ENCODE peak calls at places on chromosomes 6 and 20, in six cellular contexts. F is lung, E is right lobe of liver, K is OCI-LY7, B is A549, Q is spleen. J is an unnamed sample. For H3K9me3, the result is how much of the 10 kb centered on the place peaks cover.

GRCh38 chr20:35014537-35014936 is 58.9 kb downstream of the MYH7B start:
- DNase-seq in K (no peak), Q (no peak), B (no peak), F (no peak), E (no peak), J (no peak)

GRCh38 chr20:7722564-7722963 is 217.7 kb downstream of the HAO1 start:
- DNase-seq in K (no peak), Q (no peak), B (no peak), E (no peak), F (no peak), J (no peak)

GRCh38 chr6:9126845-9127560 is 691.7 kb upstream of the SLC35B3 start:
- DNase-seq in F (no peak), B (peak), K (no peak), E (no peak), Q (no peak), J (no peak)

GRCh38 chr20:15616626-15617025 is 956.6 kb downstream of the KIF16B start:
- DNase-seq in E (no peak), F (no peak), K (no peak), Q (no peak), B (no peak), J (no peak)

GRCh38 chr6:53466257-53466656 is 78.6 kb downstream of the GCLC start:
- DNase-seq in Q (no peak), F (no peak), K (no peak), B (no peak), E (no peak), J (no peak)

GRCh38 chr20:60349418-60349817 is 391.2 kb downstream of the CDH26 start:
- DNase-seq in F (no peak), B (no peak), E (no peak), K (no peak), Q (no peak), J (no peak)

GRCh38 chr6:14371530-14371929 is 254.0 kb downstream of the CD83 start:
- DNase-seq in F (no peak), B (no peak), Q (no peak), E (no peak), K (no peak), J (no peak)

GRCh38 chr6:118551673-118552063 is 3.6 kb downstream of the PLN start:
- DNase-seq in B (no peak), E (no peak), F (no peak), Q (no peak), K (no peak), J (no peak)

GRCh38 chr20:64044484-64045247 is 4.8 kb downstream of the SOX18 start:
- DNase-seq in Q (peak), K (no peak), E (no peak), F (no peak), B (peak), J (no peak)

GRCh38 chr6:161422710-161423109 is 148.8 kb upstream of the AGPAT4 start:
- DNase-seq in Q (no peak), K (no peak), E (no peak), B (peak), F (no peak), J (no peak)

GRCh38 chr6:3518356-3518841 is 61.5 kb upstream of the SLC22A23 start:
- DNase-seq in F (no peak), E (no peak), Q (no peak), B (peak), K (no peak), J (peak)

GRCh38 chr20:52379723-52380336 is 188.3 kb upstream of the ZFP64 start:
- DNase-seq in B (peak), F (no peak), Q (peak), E (no peak), K (peak), J (peak)

GRCh38 chr6:12232339-12232738 is 57.8 kb upstream of the EDN1 start:
- DNase-seq in B (no peak), F (no peak), K (no peak), E (no peak), Q (no peak), J (no peak)

GRCh38 chr6:4371207-4371921 is 236.0 kb upstream of the ECI2 start:
- DNase-seq in Q (no peak), K (no peak), E (no peak), F (no peak), B (no peak), J (no peak)

GRCh38 chr20:57395111-57395959 is 4.1 kb downstream of the RBM38 start:
- DNase-seq in B (no peak), F (no peak), Q (peak), E (no peak), K (no peak), J (no peak)

GRCh38 chr20:23880426-23880825 is 878 bp upstream of the CST5 start:
- DNase-seq in K (no peak), B (no peak), E (no peak), F (no peak), Q (no peak), J (no peak)

GRCh38 chr6:118370722-118371121 is 177.4 kb upstream of the PLN start:
- DNase-seq in B (no peak), F (no peak), K (no peak), Q (no peak), E (no peak), J (no peak)

GRCh38 chr6:87154641-87155271 is 609 bp upstream of the ZNF292 start:
- DNase-seq in K (peak), B (peak), F (no peak), E (no peak), Q (no peak), J (no peak)

GRCh38 chr6:140546640-140547039 is 1172.2 kb upstream of the CITED2 start:
- DNase-seq in K (no peak), Q (no peak), E (no peak), B (no peak), F (no peak), J (no peak)

GRCh38 chr20:33158637-33159385 is 9.1 kb upstream of the BPIFA2 start:
- DNase-seq in E (no peak), F (no peak), B (no peak), Q (no peak), K (no peak), J (no peak)

GRCh38 chr20:35954907-35955251 is 577 bp upstream of the SCAND1 start:
- DNase-seq in E (no peak), K (peak), Q (no peak), B (no peak), F (no peak), J (no peak)

GRCh38 chr6:39084506-39084905 is 30.5 kb downstream of the SAYSD1 start:
- DNase-seq in F (no peak), K (no peak), E (no peak), B (no peak), Q (no peak), J (no peak)

GRCh38 chr6:26464014-26464413 is 6.3 kb downstream of the BTN2A1 start:
- DNase-seq in B (no peak), E (no peak), F (no peak), K (no peak), Q (no peak), J (no peak)

GRCh38 chr6:7467007-7467897 is 74.2 kb upstream of the DSP start:
- DNase-seq in B (peak), Q (no peak), K (no peak), F (no peak), E (no peak), J (peak)

GRCh38 chr6:43833223-43833995 is 63.4 kb downstream of the VEGFA start:
- DNase-seq in E (peak), B (no peak), Q (no peak), K (no peak), F (no peak), J (no peak)

GRCh38 chr6:29925341-29926080 is 16.8 kb upstream of the HLA-A start:
- DNase-seq in Q (no peak), B (no peak), F (no peak), E (no peak), K (no peak), J (no peak)

GRCh38 chr6:95087394-95088097 is 489.8 kb upstream of the MANEA start:
- DNase-seq in K (no peak), E (peak), F (no peak), B (no peak), Q (no peak), J (no peak)

GRCh38 chr6:5998741-5999687 is 7.7 kb downstream of the NRN1 start:
- DNase-seq in K (no peak), E (peak), Q (peak), B (no peak), F (no peak), J (peak)

GRCh38 chr6:11126876-11127275 is 15.4 kb upstream of the ERVFRD-1 start:
- DNase-seq in Q (no peak), K (no peak), B (no peak), F (no peak), E (no peak), J (no peak)

GRCh38 chr20:24622856-24623255 is 153.4 kb downstream of the SYNDIG1 start:
- DNase-seq in K (no peak), B (no peak), F (no peak), Q (no peak), E (no peak), J (no peak)

GRCh38 chr6:907928-908327 is 215.0 kb upstream of the EXOC2 start:
- DNase-seq in Q (no peak), K (no peak), B (no peak), E (no peak), F (no peak), J (no peak)

GRCh38 chr20:29318871-29319461 is 1938.5 kb upstream of the DEFB115 start:
- DNase-seq in B (no peak), F (no peak), Q (no peak), E (no peak), K (no peak), J (no peak)
- H3K9me3 ChIP-seq in B (under half), F (under half), Q (under half), E (under half), K (under half), J (under half)

GRCh38 chr20:62011403-62011791 is 54.3 kb downstream of the TAF4 start:
- DNase-seq in E (no peak), Q (no peak), K (no peak), B (no peak), F (no peak), J (peak)
- H3K4me3 ChIP-seq in E (no peak), Q (no peak), K (no peak), B (no peak), F (no peak), J (no peak)

DNA sequence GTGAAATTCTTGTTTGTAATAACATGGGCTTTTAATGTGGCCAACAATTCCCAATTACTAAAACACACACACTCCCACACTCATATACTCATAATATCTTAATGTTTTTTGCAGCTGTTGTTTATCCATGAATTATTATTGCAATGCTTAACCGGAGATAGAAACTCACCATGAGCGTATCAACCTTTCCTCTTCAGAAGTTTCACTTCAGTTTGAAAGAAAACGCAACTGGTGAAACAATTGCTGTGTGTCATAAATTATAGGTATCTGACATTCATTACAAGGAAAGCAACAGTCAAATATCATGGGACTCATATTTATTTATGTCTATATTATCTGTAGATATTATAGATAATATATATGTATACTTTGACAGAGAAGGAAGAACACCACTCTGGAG is 104.1 kb downstream of the HDGFL1 start:
- DNase-seq in F (no peak), K (no peak), B (no peak), Q (no peak), E (no peak), J (no peak)
- H3K9me3 ChIP-seq in F (under half), K (under half), B (under half), Q (under half), E (under half), J (under half)

GRCh38 chr6:42710316-42710715 is 12.1 kb downstream of the PRPH2 start:
- DNase-seq in K (no peak), B (no peak), E (no peak), F (no peak), Q (no peak), J (no peak)
- H3K4me3 ChIP-seq in K (no peak), B (no peak), E (no peak), F (no peak), Q (no peak), J (no peak)

DNA sequence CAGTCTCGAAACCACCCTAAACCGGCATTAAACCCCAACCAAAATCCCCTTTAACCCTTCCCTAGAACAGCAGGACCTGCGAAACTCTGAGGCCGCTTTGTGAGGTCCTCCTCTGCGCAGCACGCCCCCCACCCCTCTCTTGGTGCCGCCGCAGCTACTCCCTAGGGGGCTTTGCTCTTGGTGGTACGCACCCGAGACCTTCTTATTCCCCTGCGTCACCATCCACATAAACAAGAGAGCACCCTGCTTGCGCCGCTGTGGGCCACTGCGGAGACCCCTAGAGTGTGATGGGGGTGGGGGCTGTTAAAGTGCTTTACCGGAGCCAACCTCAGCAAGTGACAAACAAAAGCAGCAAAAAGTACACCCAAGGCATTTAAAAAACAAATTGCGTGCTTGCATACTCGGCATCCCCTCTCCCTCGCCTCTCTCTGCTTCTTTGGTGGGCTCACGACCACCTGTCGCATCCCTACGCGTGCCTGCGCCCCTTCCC is 502 bp upstream of the GNAS start:
- DNase-seq in B (no peak), F (no peak), Q (no peak), E (no peak), K (no peak), J (no peak)
- H3K9me3 ChIP-seq in B (under half), F (under half), Q (under half), E (under half), K (under half), J (under half)

GRCh38 chr20:21251278-21251677 is 51.9 kb upstream of the XRN2 start:
- DNase-seq in K (no peak), E (no peak), F (no peak), Q (no peak), B (no peak), J (no peak)

GRCh38 chr20:21258411-21258810 is 44.7 kb upstream of the XRN2 start:
- DNase-seq in K (no peak), E (no peak), Q (no peak), B (no peak), F (no peak), J (no peak)

GRCh38 chr20:21262812-21263211 is 40.3 kb upstream of the XRN2 start:
- DNase-seq in F (no peak), K (no peak), Q (no peak), B (no peak), E (no peak), J (no peak)

GRCh38 chr20:21259346-21259745 is 43.8 kb upstream of the XRN2 start:
- DNase-seq in F (no peak), K (no peak), E (no peak), B (no peak), Q (no peak), J (no peak)

GRCh38 chr20:21257192-21257591 is 45.9 kb upstream of the XRN2 start:
- DNase-seq in E (no peak), F (no peak), Q (no peak), K (no peak), B (no peak), J (no peak)
- H3K4me3 ChIP-seq in E (no peak), F (no peak), Q (no peak), K (no peak), B (no peak), J (no peak)

GRCh38 chr20:31355981-31356380 is 12.4 kb upstream of the DEFB118 start:
- DNase-seq in Q (no peak), B (no peak), K (no peak), E (no peak), F (no peak), J (no peak)
- H3K9me3 ChIP-seq in Q (under half), B (under half), K (under half), E (under half), F (under half), J (under half)